ENCODE peak calls at places on chromosomes 16 and 17, in ten cellular contexts. F is HEK293T, Z is GF-D8, E is NCI-H460, T is caudate nucleus, G is foreskin melanocyte, J is NCI-H2171 treated with DMSO at 0.1 percent for 48 hours, N is RPMI8226, O is A172, Q is sigmoid colon. U is an unnamed sample.

GRCh38 chr16:80300456-80300855 is 240.3 kb upstream of the DYNLRB2 start:
- DNase-seq in G (no peak), Q (no peak), J (no peak), Z (no peak), O (no peak), E (no peak), F (no peak), N (no peak), T (no peak), U (no peak)

GRCh38 chr17:39661744-39662541 is 3.2 kb upstream of the TCAP start:
- DNase-seq in F (no peak), J (no peak), O (no peak), G (no peak), N (no peak), E (no peak), T (no peak), Q (no peak), Z (no peak), U (no peak)

GRCh38 chr17:65896889-65897288 is 295.0 kb downstream of the CEP112 start:
- DNase-seq in N (no peak), F (no peak), Q (no peak), T (no peak), E (no peak), G (no peak), J (no peak), O (no peak), Z (no peak), U (no peak)

GRCh38 chr17:60941028-60941427 is 263.4 kb downstream of the BCAS3 start:
- DNase-seq in G (peak), T (no peak), O (peak), F (no peak), Z (no peak), Q (no peak), N (no peak), J (no peak), E (peak), U (no peak)

GRCh38 chr17:65902831-65903549 is 288.9 kb downstream of the CEP112 start:
- DNase-seq in J (no peak), E (no peak), Z (no peak), N (no peak), F (no peak), O (no peak), T (no peak), G (no peak), Q (no peak), U (no peak)

GRCh38 chr17:2842464-2842863 is 46.2 kb downstream of the RAP1GAP2 start:
- DNase-seq in E (no peak), Z (no peak), J (no peak), N (no peak), F (no peak), O (no peak), G (no peak), Q (no peak), T (no peak), U (no peak)

GRCh38 chr17:34981538-34982241 is 1.4 kb downstream of the LIG3 start:
- DNase-seq in E (no peak), N (no peak), F (peak), Z (peak), O (peak), J (peak), Q (peak), G (no peak), T (no peak), U (no peak)

GRCh38 chr17:67095803-67096202 is 51.4 kb downstream of the CACNG1 start:
- DNase-seq in N (no peak), E (no peak), O (no peak), T (no peak), G (peak), F (no peak), J (no peak), Q (no peak), Z (no peak), U (no peak)

GRCh38 chr17:49832840-49833599 is 14.8 kb downstream of the TAC4 start:
- DNase-seq in T (no peak), F (no peak), N (no peak), O (no peak), Z (peak), E (no peak), Q (no peak), G (no peak), J (no peak), U (no peak)

GRCh38 chr17:4465786-4466185 is 32.0 kb downstream of the SPNS3 start:
- DNase-seq in N (no peak), Z (no peak), Q (no peak), O (no peak), T (no peak), E (no peak), G (no peak), F (no peak), J (no peak), U (no peak)

U was measured in Caki2.